ENCODE peak calls at places on chromosomes 4 and X, in seven cellular contexts. F, W, V, E, C, M and A are unnamed samples.
A peak's percentile ranks its signal among the peaks of the same experiment; 100 is the strongest.

GRCh38 chrX:40346379-40346778 is 234.4 kb upstream of the ATP6AP2 start:
- DNase-seq in F (no peak), W (no peak), V (no peak), E (no peak), C (no peak), M (no peak), A (no peak)

GRCh38 chr4:159103406-159104131 is 690 bp downstream of the RAPGEF2 start:
- DNase-seq in F (peak; percentile 21), W (peak; percentile 23), V (no peak), E (no peak), C (peak; percentile 60), M (no peak), A (no peak)

GRCh38 chrX:38679695-38680094 is 118.4 kb downstream of the TSPAN7 start:
- DNase-seq in F (no peak), W (no peak), V (no peak), E (no peak), C (no peak), M (no peak), A (no peak)

GRCh38 chrX:18542131-18542530 is 116.7 kb downstream of the CDKL5 start:
- DNase-seq in F (no peak), W (no peak), V (no peak), E (no peak), C (no peak), M (no peak), A (no peak)

GRCh38 chr4:4781936-4782754 is 77.3 kb upstream of the MSX1 start:
- DNase-seq in F (no peak), W (peak; percentile 72), V (no peak), E (no peak), C (no peak), M (no peak), A (no peak)

GRCh38 chr4:84309191-84309590 is 189.9 kb downstream of the NKX6-1 start:
- DNase-seq in F (no peak), W (no peak), V (no peak), E (no peak), C (no peak), M (no peak), A (no peak)

GRCh38 chr4:7328162-7328912 is 106.4 kb downstream of the PSAPL1 start:
- DNase-seq in F (no peak), W (no peak), V (no peak), E (no peak), C (no peak), M (no peak), A (no peak)

GRCh38 chrX:6227445-6227820 is 1.2 kb downstream of the NLGN4X start:
- DNase-seq in F (no peak), W (no peak), V (no peak), E (no peak), C (no peak), M (no peak), A (no peak)

GRCh38 chr4:163482197-163482596 is 8.6 kb upstream of the TKTL2 start:
- DNase-seq in F (no peak), W (no peak), V (no peak), E (no peak), C (no peak), M (no peak), A (no peak)

GRCh38 chrX:18617351-18617750 is 54.6 kb downstream of the RS1 start:
- DNase-seq in F (peak; percentile 27), W (peak; percentile 76), V (peak; percentile 16), E (no peak), C (no peak), M (no peak), A (peak; percentile 82)

GRCh38 chr4:139144911-139145551 is 32.0 kb downstream of the ELF2 start:
- DNase-seq in F (no peak), W (no peak), V (no peak), E (no peak), C (no peak), M (no peak), A (no peak)

GRCh38 chr4:153241970-153242847 is 38.0 kb downstream of the TRIM2 start:
- DNase-seq in F (no peak), W (peak; percentile 73), V (no peak), E (no peak), C (no peak), M (no peak), A (peak; percentile 40)

GRCh38 chr4:154584259-154584658 is 6.3 kb downstream of the FGA start:
- DNase-seq in F (no peak), W (no peak), V (no peak), E (no peak), C (no peak), M (no peak), A (no peak)

GRCh38 chr4:2248821-2249261 is 6.9 kb upstream of the HAUS3 start:
- DNase-seq in F (no peak), W (no peak), V (no peak), E (no peak), C (no peak), M (no peak), A (no peak)

GRCh38 chrX:93422693-93423092 is 250.7 kb downstream of the NAP1L3 start:
- DNase-seq in F (no peak), W (peak; percentile 1), V (no peak), E (peak; percentile 10), C (peak; percentile 12), M (no peak), A (peak; percentile 0)

GRCh38 chr4:141473026-141473540 is 163.3 kb upstream of the IL15 start:
- DNase-seq in F (no peak), W (no peak), V (no peak), E (no peak), C (no peak), M (no peak), A (no peak)

GRCh38 chrX:155027509-155028066 is 944 bp downstream of the FUNDC2 start:
- DNase-seq in F (no peak), W (peak; percentile 70), V (peak; percentile 23), E (no peak), C (no peak), M (no peak), A (peak; percentile 11)

GRCh38 chr4:90419124-90419711 is 292.0 kb downstream of the CCSER1 start:
- DNase-seq in F (peak; percentile 33), W (peak; percentile 37), V (peak; percentile 3), E (no peak), C (no peak), M (no peak), A (peak; percentile 16)

GRCh38 chr4:146521543-146522097 is at the start of gene SLC10A7:
- DNase-seq in F (peak; percentile 64), W (peak; percentile 71), V (peak; percentile 46), E (peak; percentile 31), C (peak; percentile 70), M (peak; percentile 33), A (peak; percentile 58)

GRCh38 chrX:103607385-103608304 is at the start of gene TCEAL3:
- DNase-seq in F (peak; percentile 15), W (peak; percentile 26), V (no peak), E (no peak), C (no peak), M (no peak), A (no peak)

GRCh38 chr4:123352240-123352945 is 44.2 kb upstream of the SPRY1 start:
- DNase-seq in F (no peak), W (peak; percentile 56), V (no peak), E (no peak), C (no peak), M (no peak), A (no peak)

GRCh38 chr4:67438975-67439374 is 106.3 kb downstream of the CENPC start:
- DNase-seq in F (no peak), W (no peak), V (no peak), E (no peak), C (no peak), M (no peak), A (no peak)

GRCh38 chr4:67436742-67437141 is 108.6 kb downstream of the CENPC start:
- DNase-seq in F (no peak), W (peak; percentile 27), V (no peak), E (no peak), C (no peak), M (peak; percentile 8), A (no peak)

GRCh38 chr4:67437974-67438713 is 107.2 kb downstream of the CENPC start:
- DNase-seq in F (no peak), W (peak; percentile 85), V (no peak), E (no peak), C (no peak), M (no peak), A (peak; percentile 11)
- TF ChIP-seq CEBPB in F (no peak), W (peak; percentile 90), V (no peak), E (no peak), C (peak; percentile 40), M (no peak), A (peak; percentile 9)

GRCh38 chr4:183588169-183588675 is 70.8 kb downstream of the RWDD4 start:
- DNase-seq in F (no peak), W (peak; percentile 51), V (no peak), E (no peak), C (no peak), M (no peak), A (no peak)

GRCh38 chr4:183588691-183589090 is 70.3 kb downstream of the RWDD4 start:
- DNase-seq in F (no peak), W (no peak), V (no peak), E (no peak), C (no peak), M (no peak), A (no peak)

GRCh38 chr4:183591301-183591700 is 67.7 kb downstream of the RWDD4 start:
- DNase-seq in F (no peak), W (peak; percentile 52), V (no peak), E (no peak), C (no peak), M (no peak), A (no peak)

GRCh38 chr4:183586824-183587223 is 72.2 kb downstream of the RWDD4 start:
- DNase-seq in F (no peak), W (no peak), V (no peak), E (no peak), C (no peak), M (no peak), A (no peak)

GRCh38 chr4:183589710-183590109 is 69.3 kb downstream of the RWDD4 start:
- DNase-seq in F (no peak), W (no peak), V (no peak), E (no peak), C (no peak), M (no peak), A (no peak)
- TF ChIP-seq CEBPB in F (no peak), W (no peak), V (no peak), E (no peak), C (no peak), M (no peak), A (no peak)

DNA sequence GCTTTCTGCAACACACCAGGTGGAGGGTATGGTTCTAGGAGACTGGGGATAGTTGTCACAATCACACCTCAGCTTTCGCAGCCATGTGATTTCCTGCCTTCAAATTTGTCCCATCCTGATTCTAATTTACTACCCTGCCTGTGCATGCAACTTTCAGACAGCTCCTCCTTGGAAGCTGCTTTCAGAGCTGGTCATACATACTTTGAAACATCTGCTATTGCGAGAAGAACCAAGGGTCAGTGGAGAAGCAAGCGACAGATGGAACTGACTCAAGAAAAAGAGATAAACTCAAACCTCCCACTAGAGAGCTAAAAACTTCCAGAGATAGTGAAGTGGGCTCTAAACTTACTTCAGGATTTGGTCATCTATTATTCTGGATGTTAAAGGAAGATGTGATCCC is 381.7 kb upstream of the FGF13 start:
- DNase-seq in F (no peak), W (no peak), V (no peak), E (no peak), C (no peak), M (no peak), A (no peak)
- TF ChIP-seq CEBPB in F (no peak), W (no peak), V (no peak), E (no peak), C (no peak), M (no peak), A (no peak)

DNA sequence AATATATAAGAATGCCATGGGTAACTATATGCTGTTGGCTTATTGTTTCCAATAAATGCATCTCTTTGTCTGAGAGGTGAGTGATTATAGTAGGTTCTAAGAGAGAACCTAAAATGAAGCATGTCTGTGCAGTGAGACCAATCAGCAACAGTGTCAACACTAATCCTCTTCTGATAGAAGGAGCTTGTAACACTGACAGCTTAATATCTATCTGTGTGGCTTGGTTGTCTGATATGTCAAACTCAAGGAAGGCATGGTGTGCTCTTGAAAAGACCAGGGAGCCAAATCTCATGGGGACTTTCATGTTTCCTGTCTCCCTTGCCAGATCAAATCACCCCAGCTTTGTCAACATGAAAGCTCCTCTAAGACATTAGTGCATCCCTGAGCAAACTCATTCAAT is 95.5 kb downstream of the ANOS1 start:
- DNase-seq in F (no peak), W (no peak), V (no peak), E (no peak), C (no peak), M (no peak), A (no peak)
- TF ChIP-seq CEBPB in F (no peak), W (no peak), V (no peak), E (no peak), C (no peak), M (no peak), A (no peak)